ENCODE peak calls at places on chromosomes 13 and 19, in nine cellular contexts. One of them, this sample, is unnamed.

GRCh38 chr19:13153627-13154240 is 3.5 kb downstream of the IER2 start:
- DNase-seq in right lobe of liver: peak
- DNase-seq in tibial nerve: no peak
- DNase-seq in transverse colon: peak
- DNase-seq in brain microvascular endothelial cell: no peak
- DNase-seq in lower leg skin: no peak
- DNase-seq in CD8-positive, alpha-beta T cell: no peak
- DNase-seq in colonic mucosa: peak
- DNase-seq in H1: no peak
- DNase-seq in this sample: peak

GRCh38 chr13:61136101-61136500 is 279.5 kb downstream of the PCDH20 start:
- DNase-seq in tibial nerve: no peak
- DNase-seq in CD8-positive, alpha-beta T cell: no peak
- DNase-seq in H1: no peak
- DNase-seq in right lobe of liver: no peak
- DNase-seq in colonic mucosa: no peak
- DNase-seq in lower leg skin: no peak
- DNase-seq in transverse colon: no peak
- DNase-seq in brain microvascular endothelial cell: no peak
- DNase-seq in this sample: no peak

GRCh38 chr19:52959613-52960295 is 2.9 kb downstream of the ZNF816 start:
- DNase-seq in colonic mucosa: no peak
- DNase-seq in brain microvascular endothelial cell: no peak
- DNase-seq in CD8-positive, alpha-beta T cell: no peak
- DNase-seq in lower leg skin: no peak
- DNase-seq in H1: no peak
- DNase-seq in tibial nerve: no peak
- DNase-seq in transverse colon: no peak
- DNase-seq in right lobe of liver: no peak
- DNase-seq in this sample: no peak

GRCh38 chr19:30318261-30318660 is 53.9 kb upstream of the ZNF536 start:
- DNase-seq in CD8-positive, alpha-beta T cell: no peak
- DNase-seq in tibial nerve: no peak
- DNase-seq in brain microvascular endothelial cell: no peak
- DNase-seq in transverse colon: no peak
- DNase-seq in lower leg skin: no peak
- DNase-seq in right lobe of liver: no peak
- DNase-seq in H1: no peak
- DNase-seq in colonic mucosa: no peak
- DNase-seq in this sample: no peak

GRCh38 chr19:835201-835810 is 5.5 kb upstream of the PRTN3 start:
- DNase-seq in brain microvascular endothelial cell: no peak
- DNase-seq in tibial nerve: no peak
- DNase-seq in right lobe of liver: no peak
- DNase-seq in H1: no peak
- DNase-seq in CD8-positive, alpha-beta T cell: no peak
- DNase-seq in lower leg skin: no peak
- DNase-seq in colonic mucosa: no peak
- DNase-seq in transverse colon: no peak
- DNase-seq in this sample: no peak

GRCh38 chr13:35936579-35936978 is 194.6 kb downstream of the DCLK1 start:
- DNase-seq in colonic mucosa: no peak
- DNase-seq in tibial nerve: peak
- DNase-seq in brain microvascular endothelial cell: no peak
- DNase-seq in transverse colon: no peak
- DNase-seq in CD8-positive, alpha-beta T cell: no peak
- DNase-seq in right lobe of liver: no peak
- DNase-seq in lower leg skin: no peak
- DNase-seq in H1: no peak
- DNase-seq in this sample: no peak

GRCh38 chr13:20721454-20722357 is 18.2 kb downstream of the IL17D start:
- DNase-seq in CD8-positive, alpha-beta T cell: peak
- DNase-seq in tibial nerve: peak
- DNase-seq in right lobe of liver: no peak
- DNase-seq in H1: no peak
- DNase-seq in transverse colon: peak
- DNase-seq in brain microvascular endothelial cell: peak
- DNase-seq in colonic mucosa: peak
- DNase-seq in lower leg skin: no peak
- DNase-seq in this sample: peak

GRCh38 chr19:12365094-12365371 is 450 bp downstream of the ZNF442 start:
- DNase-seq in right lobe of liver: no peak
- DNase-seq in transverse colon: peak
- DNase-seq in brain microvascular endothelial cell: peak
- DNase-seq in lower leg skin: no peak
- DNase-seq in colonic mucosa: no peak
- DNase-seq in CD8-positive, alpha-beta T cell: no peak
- DNase-seq in H1: no peak
- DNase-seq in tibial nerve: no peak
- DNase-seq in this sample: peak

GRCh38 chr19:13044160-13044853 is 49.0 kb downstream of the NFIX start:
- DNase-seq in transverse colon: no peak
- DNase-seq in lower leg skin: no peak
- DNase-seq in tibial nerve: no peak
- DNase-seq in H1: no peak
- DNase-seq in brain microvascular endothelial cell: no peak
- DNase-seq in CD8-positive, alpha-beta T cell: peak
- DNase-seq in right lobe of liver: no peak
- DNase-seq in colonic mucosa: no peak
- DNase-seq in this sample: peak

GRCh38 chr19:41699968-41700323 is 8.5 kb upstream of the CEACAM5 start:
- DNase-seq in CD8-positive, alpha-beta T cell: no peak
- DNase-seq in brain microvascular endothelial cell: no peak
- DNase-seq in lower leg skin: no peak
- DNase-seq in tibial nerve: no peak
- DNase-seq in right lobe of liver: peak
- DNase-seq in transverse colon: peak
- DNase-seq in H1: no peak
- DNase-seq in colonic mucosa: peak
- DNase-seq in this sample: no peak

GRCh38 chr13:97334690-97335089 is 99.3 kb upstream of the RAP2A start:
- DNase-seq in transverse colon: no peak
- DNase-seq in CD8-positive, alpha-beta T cell: no peak
- DNase-seq in colonic mucosa: no peak
- DNase-seq in tibial nerve: no peak
- DNase-seq in lower leg skin: no peak
- DNase-seq in right lobe of liver: no peak
- DNase-seq in brain microvascular endothelial cell: no peak
- DNase-seq in H1: no peak
- DNase-seq in this sample: no peak

GRCh38 chr13:40318366-40318765 is 348.1 kb downstream of the FOXO1 start:
- DNase-seq in brain microvascular endothelial cell: no peak
- DNase-seq in colonic mucosa: no peak
- DNase-seq in tibial nerve: no peak
- DNase-seq in CD8-positive, alpha-beta T cell: no peak
- DNase-seq in transverse colon: peak
- DNase-seq in right lobe of liver: no peak
- DNase-seq in H1: no peak
- DNase-seq in lower leg skin: no peak
- DNase-seq in this sample: no peak

GRCh38 chr13:23378009-23378632 is 55.4 kb downstream of the SACS start:
- DNase-seq in brain microvascular endothelial cell: peak
- DNase-seq in colonic mucosa: peak
- DNase-seq in tibial nerve: peak
- DNase-seq in H1: no peak
- DNase-seq in right lobe of liver: no peak
- DNase-seq in lower leg skin: peak
- DNase-seq in CD8-positive, alpha-beta T cell: peak
- DNase-seq in transverse colon: peak
- DNase-seq in this sample: peak

GRCh38 chr13:23380534-23380933 is 53.0 kb downstream of the SACS start:
- DNase-seq in CD8-positive, alpha-beta T cell: no peak
- DNase-seq in H1: no peak
- DNase-seq in tibial nerve: no peak
- DNase-seq in brain microvascular endothelial cell: no peak
- DNase-seq in lower leg skin: no peak
- DNase-seq in colonic mucosa: no peak
- DNase-seq in right lobe of liver: no peak
- DNase-seq in transverse colon: no peak
- DNase-seq in this sample: peak

GRCh38 chr13:23383151-23383550 is 50.4 kb downstream of the SACS start:
- DNase-seq in tibial nerve: no peak
- DNase-seq in lower leg skin: no peak
- DNase-seq in CD8-positive, alpha-beta T cell: no peak
- DNase-seq in brain microvascular endothelial cell: no peak
- DNase-seq in H1: no peak
- DNase-seq in right lobe of liver: no peak
- DNase-seq in colonic mucosa: no peak
- DNase-seq in transverse colon: no peak
- DNase-seq in this sample: no peak

GRCh38 chr13:23384111-23384510 is 49.4 kb downstream of the SACS start:
- DNase-seq in tibial nerve: no peak
- DNase-seq in brain microvascular endothelial cell: peak
- DNase-seq in right lobe of liver: no peak
- DNase-seq in colonic mucosa: no peak
- DNase-seq in transverse colon: no peak
- DNase-seq in lower leg skin: no peak
- DNase-seq in H1: no peak
- DNase-seq in CD8-positive, alpha-beta T cell: no peak
- DNase-seq in this sample: peak

DNA sequence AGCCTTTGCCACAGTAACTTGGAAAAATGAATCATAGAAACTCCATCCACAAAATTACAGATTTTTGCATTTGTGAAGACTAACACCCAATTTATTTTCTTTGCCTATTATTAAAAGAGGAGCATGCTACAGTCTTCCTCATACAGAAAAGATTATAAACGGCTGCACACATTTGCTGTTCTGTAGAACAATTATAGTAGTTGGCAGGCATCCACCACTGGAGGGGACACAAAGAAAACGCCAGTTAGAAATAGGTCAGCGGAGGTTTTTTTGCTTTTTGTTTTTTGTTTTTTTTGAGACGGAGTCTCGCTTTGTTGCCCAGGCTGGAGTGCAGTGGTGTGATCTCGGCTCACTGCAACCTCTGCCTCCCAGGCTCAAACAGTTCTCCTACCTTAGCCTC is 51.6 kb downstream of the SACS start:
- DNase-seq in tibial nerve: no peak
- DNase-seq in CD8-positive, alpha-beta T cell: no peak
- DNase-seq in brain microvascular endothelial cell: no peak
- DNase-seq in colonic mucosa: no peak
- DNase-seq in H1: no peak
- DNase-seq in lower leg skin: no peak
- DNase-seq in right lobe of liver: no peak
- DNase-seq in transverse colon: no peak
- DNase-seq in this sample: no peak
- H3K4me3 ChIP-seq in tibial nerve: no peak
- H3K4me3 ChIP-seq in CD8-positive, alpha-beta T cell: no peak
- H3K4me3 ChIP-seq in brain microvascular endothelial cell: no peak
- H3K4me3 ChIP-seq in colonic mucosa: no peak
- H3K4me3 ChIP-seq in H1: no peak
- H3K4me3 ChIP-seq in lower leg skin: no peak
- H3K4me3 ChIP-seq in right lobe of liver: no peak
- H3K4me3 ChIP-seq in transverse colon: no peak
- H3K4me3 ChIP-seq in this sample: no peak

GRCh38 chr13:65929436-65929835 is 1300.7 kb downstream of the PCDH9 start:
- DNase-seq in H1: no peak
- DNase-seq in tibial nerve: no peak
- DNase-seq in transverse colon: no peak
- DNase-seq in brain microvascular endothelial cell: no peak
- DNase-seq in colonic mucosa: no peak
- DNase-seq in CD8-positive, alpha-beta T cell: no peak
- DNase-seq in lower leg skin: no peak
- DNase-seq in right lobe of liver: no peak
- DNase-seq in this sample: no peak
- TF ChIP-seq CTCF in H1: no peak
- TF ChIP-seq CTCF in tibial nerve: no peak
- TF ChIP-seq CTCF in transverse colon: no peak
- TF ChIP-seq CTCF in brain microvascular endothelial cell: no peak
- TF ChIP-seq CTCF in colonic mucosa: no peak
- TF ChIP-seq CTCF in CD8-positive, alpha-beta T cell: no peak
- TF ChIP-seq CTCF in lower leg skin: no peak
- TF ChIP-seq CTCF in right lobe of liver: no peak
- TF ChIP-seq CTCF in this sample: no peak

GRCh38 chr19:55365922-55366321 is 2.9 kb upstream of the GARIN5B start:
- DNase-seq in tibial nerve: no peak
- DNase-seq in lower leg skin: no peak
- DNase-seq in right lobe of liver: no peak
- DNase-seq in H1: no peak
- DNase-seq in brain microvascular endothelial cell: no peak
- DNase-seq in CD8-positive, alpha-beta T cell: peak
- DNase-seq in colonic mucosa: no peak
- DNase-seq in transverse colon: no peak
- DNase-seq in this sample: no peak

GRCh38 chr19:55368701-55369563 is 1.3 kb downstream of the IL11 start:
- DNase-seq in H1: no peak
- DNase-seq in tibial nerve: no peak
- DNase-seq in transverse colon: no peak
- DNase-seq in lower leg skin: no peak
- DNase-seq in colonic mucosa: no peak
- DNase-seq in right lobe of liver: no peak
- DNase-seq in brain microvascular endothelial cell: peak
- DNase-seq in CD8-positive, alpha-beta T cell: no peak
- DNase-seq in this sample: peak

GRCh38 chr19:55366790-55367189 is 3.5 kb downstream of the IL11 start:
- DNase-seq in tibial nerve: no peak
- DNase-seq in CD8-positive, alpha-beta T cell: no peak
- DNase-seq in brain microvascular endothelial cell: no peak
- DNase-seq in lower leg skin: no peak
- DNase-seq in transverse colon: no peak
- DNase-seq in H1: no peak
- DNase-seq in right lobe of liver: no peak
- DNase-seq in colonic mucosa: no peak
- DNase-seq in this sample: no peak

GRCh38 chr19:55369651-55370304 is 485 bp downstream of the IL11 start:
- DNase-seq in colonic mucosa: no peak
- DNase-seq in transverse colon: no peak
- DNase-seq in right lobe of liver: no peak
- DNase-seq in lower leg skin: no peak
- DNase-seq in tibial nerve: no peak
- DNase-seq in brain microvascular endothelial cell: peak
- DNase-seq in CD8-positive, alpha-beta T cell: peak
- DNase-seq in H1: no peak
- DNase-seq in this sample: peak

GRCh38 chr19:55368106-55368505 is 2.2 kb downstream of the IL11 start:
- DNase-seq in brain microvascular endothelial cell: no peak
- DNase-seq in H1: no peak
- DNase-seq in CD8-positive, alpha-beta T cell: no peak
- DNase-seq in lower leg skin: no peak
- DNase-seq in tibial nerve: no peak
- DNase-seq in right lobe of liver: no peak
- DNase-seq in transverse colon: no peak
- DNase-seq in colonic mucosa: no peak
- DNase-seq in this sample: no peak
- H3K4me3 ChIP-seq in brain microvascular endothelial cell: peak
- H3K4me3 ChIP-seq in H1: no peak
- H3K4me3 ChIP-seq in CD8-positive, alpha-beta T cell: no peak
- H3K4me3 ChIP-seq in lower leg skin: no peak
- H3K4me3 ChIP-seq in tibial nerve: no peak
- H3K4me3 ChIP-seq in right lobe of liver: no peak
- H3K4me3 ChIP-seq in transverse colon: no peak
- H3K4me3 ChIP-seq in colonic mucosa: no peak
- H3K4me3 ChIP-seq in this sample: no peak

DNA sequence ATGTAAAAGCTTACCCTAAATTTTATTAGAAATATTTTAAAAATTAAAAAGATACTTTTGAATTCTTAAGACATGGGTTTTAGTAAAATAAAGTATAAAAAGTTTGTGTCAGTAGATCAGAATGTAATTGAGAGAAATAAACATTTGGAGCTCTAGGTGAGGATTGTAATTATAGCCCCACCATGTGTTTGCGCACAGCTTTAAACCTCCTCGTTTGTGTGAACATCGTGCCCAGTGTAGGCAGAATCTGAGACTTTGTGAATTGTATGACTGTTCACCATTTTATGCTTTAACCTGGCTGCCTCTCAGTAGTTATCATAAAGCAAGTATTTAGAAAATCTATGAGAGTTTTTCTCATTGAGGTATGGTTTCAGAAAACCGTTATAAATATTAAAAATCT is 29.1 kb downstream of the CUL4A start:
- DNase-seq in brain microvascular endothelial cell: no peak
- DNase-seq in H1: no peak
- DNase-seq in right lobe of liver: no peak
- DNase-seq in lower leg skin: no peak
- DNase-seq in tibial nerve: no peak
- DNase-seq in CD8-positive, alpha-beta T cell: no peak
- DNase-seq in colonic mucosa: no peak
- DNase-seq in transverse colon: no peak
- DNase-seq in this sample: no peak
- TF ChIP-seq CTCF in brain microvascular endothelial cell: no peak
- TF ChIP-seq CTCF in H1: no peak
- TF ChIP-seq CTCF in right lobe of liver: no peak
- TF ChIP-seq CTCF in lower leg skin: no peak
- TF ChIP-seq CTCF in tibial nerve: no peak
- TF ChIP-seq CTCF in CD8-positive, alpha-beta T cell: no peak
- TF ChIP-seq CTCF in colonic mucosa: no peak
- TF ChIP-seq CTCF in transverse colon: no peak
- TF ChIP-seq CTCF in this sample: no peak